ENCODE peak calls at places on chromosomes 7 and 10, in nine cellular contexts. One of them, this sample, is unnamed.
A peak's percentile ranks its signal among the peaks of the same experiment; 100 is the strongest.

GRCh38 chr10:132231656-132232552 is 45.2 kb downstream of the DPYSL4 start:
- DNase-seq in fibroblast of lung: no peak
- DNase-seq in LNCaP clone FGC: no peak
- DNase-seq in GM06990: no peak
- DNase-seq in OCI-LY7: no peak
- DNase-seq in breast epithelium: no peak
- DNase-seq in AG10803: no peak
- DNase-seq in astrocyte of the spinal cord: no peak
- DNase-seq in A549: no peak
- DNase-seq in this sample: no peak

GRCh38 chr10:31121797-31122586 is 90.3 kb upstream of the ZNF438 start:
- DNase-seq in fibroblast of lung: peak; percentile 75
- DNase-seq in LNCaP clone FGC: no peak
- DNase-seq in GM06990: no peak
- DNase-seq in OCI-LY7: no peak
- DNase-seq in breast epithelium: no peak
- DNase-seq in AG10803: peak; percentile 68
- DNase-seq in astrocyte of the spinal cord: no peak
- DNase-seq in A549: no peak
- DNase-seq in this sample: peak; percentile 80

GRCh38 chr7:29457141-29457561 is 106.5 kb upstream of the PRR15 start:
- DNase-seq in fibroblast of lung: no peak
- DNase-seq in LNCaP clone FGC: no peak
- DNase-seq in GM06990: no peak
- DNase-seq in OCI-LY7: no peak
- DNase-seq in breast epithelium: no peak
- DNase-seq in AG10803: peak; percentile 2
- DNase-seq in astrocyte of the spinal cord: no peak
- DNase-seq in A549: no peak
- DNase-seq in this sample: no peak

GRCh38 chr10:74078037-74078436 is 72.6 kb downstream of the AP3M1 start:
- DNase-seq in fibroblast of lung: peak; percentile 95
- DNase-seq in LNCaP clone FGC: no peak
- DNase-seq in GM06990: peak; percentile 37
- DNase-seq in OCI-LY7: peak; percentile 29
- DNase-seq in breast epithelium: no peak
- DNase-seq in AG10803: peak; percentile 33
- DNase-seq in astrocyte of the spinal cord: peak; percentile 77
- DNase-seq in A549: no peak
- DNase-seq in this sample: no peak

GRCh38 chr10:6321880-6322279 is 119.1 kb downstream of the PFKFB3 start:
- DNase-seq in fibroblast of lung: peak; percentile 43
- DNase-seq in LNCaP clone FGC: no peak
- DNase-seq in GM06990: no peak
- DNase-seq in OCI-LY7: no peak
- DNase-seq in breast epithelium: no peak
- DNase-seq in AG10803: peak; percentile 41
- DNase-seq in astrocyte of the spinal cord: peak; percentile 41
- DNase-seq in A549: no peak
- DNase-seq in this sample: peak; percentile 20

GRCh38 chr10:11009471-11010308 is 8.0 kb upstream of the CELF2 start:
- DNase-seq in fibroblast of lung: peak; percentile 37
- DNase-seq in LNCaP clone FGC: no peak
- DNase-seq in GM06990: no peak
- DNase-seq in OCI-LY7: no peak
- DNase-seq in breast epithelium: no peak
- DNase-seq in AG10803: peak; percentile 34
- DNase-seq in astrocyte of the spinal cord: no peak
- DNase-seq in A549: no peak
- DNase-seq in this sample: peak; percentile 52

GRCh38 chr10:131193923-131194322 is 117.6 kb downstream of the TCERG1L start:
- DNase-seq in fibroblast of lung: no peak
- DNase-seq in LNCaP clone FGC: no peak
- DNase-seq in GM06990: no peak
- DNase-seq in OCI-LY7: no peak
- DNase-seq in breast epithelium: no peak
- DNase-seq in AG10803: no peak
- DNase-seq in astrocyte of the spinal cord: no peak
- DNase-seq in A549: no peak
- DNase-seq in this sample: no peak

GRCh38 chr10:115022754-115023153 is 70.4 kb upstream of the ATRNL1 start:
- DNase-seq in fibroblast of lung: no peak
- DNase-seq in LNCaP clone FGC: no peak
- DNase-seq in GM06990: peak; percentile 7
- DNase-seq in OCI-LY7: no peak
- DNase-seq in breast epithelium: no peak
- DNase-seq in AG10803: no peak
- DNase-seq in astrocyte of the spinal cord: no peak
- DNase-seq in A549: no peak
- DNase-seq in this sample: no peak

GRCh38 chr7:48088559-48089414 is at the start of gene UPP1:
- DNase-seq in fibroblast of lung: peak; percentile 89
- DNase-seq in LNCaP clone FGC: no peak
- DNase-seq in GM06990: peak; percentile 92
- DNase-seq in OCI-LY7: peak; percentile 76
- DNase-seq in breast epithelium: peak; percentile 84
- DNase-seq in AG10803: peak; percentile 97
- DNase-seq in astrocyte of the spinal cord: peak; percentile 94
- DNase-seq in A549: peak; percentile 89
- DNase-seq in this sample: peak; percentile 94

GRCh38 chr10:78412605-78413004 is 378.9 kb downstream of the RPS24 start:
- DNase-seq in fibroblast of lung: no peak
- DNase-seq in LNCaP clone FGC: no peak
- DNase-seq in GM06990: no peak
- DNase-seq in OCI-LY7: no peak
- DNase-seq in breast epithelium: no peak
- DNase-seq in AG10803: no peak
- DNase-seq in astrocyte of the spinal cord: no peak
- DNase-seq in A549: no peak
- DNase-seq in this sample: no peak

GRCh38 chr10:43667317-43667731 is 18.6 kb upstream of the ZNF32 start:
- DNase-seq in fibroblast of lung: peak; percentile 43
- DNase-seq in LNCaP clone FGC: no peak
- DNase-seq in GM06990: no peak
- DNase-seq in OCI-LY7: no peak
- DNase-seq in breast epithelium: no peak
- DNase-seq in AG10803: peak; percentile 29
- DNase-seq in astrocyte of the spinal cord: peak; percentile 12
- DNase-seq in A549: peak; percentile 55
- DNase-seq in this sample: no peak

GRCh38 chr7:96075510-96076349 is 246.2 kb downstream of the SLC25A13 start:
- DNase-seq in fibroblast of lung: peak; percentile 47
- DNase-seq in LNCaP clone FGC: no peak
- DNase-seq in GM06990: peak; percentile 23
- DNase-seq in OCI-LY7: peak; percentile 25
- DNase-seq in breast epithelium: peak; percentile 24
- DNase-seq in AG10803: peak; percentile 57
- DNase-seq in astrocyte of the spinal cord: peak; percentile 61
- DNase-seq in A549: peak; percentile 74
- DNase-seq in this sample: peak; percentile 67

GRCh38 chr10:29613791-29614190 is 21.0 kb downstream of the SVIL start:
- DNase-seq in fibroblast of lung: peak; percentile 89
- DNase-seq in LNCaP clone FGC: no peak
- DNase-seq in GM06990: no peak
- DNase-seq in OCI-LY7: no peak
- DNase-seq in breast epithelium: no peak
- DNase-seq in AG10803: no peak
- DNase-seq in astrocyte of the spinal cord: peak; percentile 70
- DNase-seq in A549: no peak
- DNase-seq in this sample: no peak
- H3K4me3 ChIP-seq in fibroblast of lung: no peak overlapping the region
- H3K4me3 ChIP-seq in LNCaP clone FGC: no peak overlapping the region
- H3K4me3 ChIP-seq in GM06990: no peak overlapping the region
- H3K4me3 ChIP-seq in OCI-LY7: no peak overlapping the region
- H3K4me3 ChIP-seq in breast epithelium: no peak overlapping the region
- H3K4me3 ChIP-seq in AG10803: no peak overlapping the region
- H3K4me3 ChIP-seq in astrocyte of the spinal cord: no peak overlapping the region
- H3K4me3 ChIP-seq in A549: no peak overlapping the region
- H3K4me3 ChIP-seq in this sample: no peak overlapping the region

GRCh38 chr10:101845903-101846302 is 2.3 kb upstream of the KCNIP2 start:
- DNase-seq in fibroblast of lung: no peak
- DNase-seq in LNCaP clone FGC: no peak
- DNase-seq in GM06990: no peak
- DNase-seq in OCI-LY7: no peak
- DNase-seq in breast epithelium: no peak
- DNase-seq in AG10803: no peak
- DNase-seq in astrocyte of the spinal cord: no peak
- DNase-seq in A549: no peak
- DNase-seq in this sample: no peak

GRCh38 chr10:101840102-101840684 is 3.4 kb downstream of the KCNIP2 start:
- DNase-seq in fibroblast of lung: no peak
- DNase-seq in LNCaP clone FGC: no peak
- DNase-seq in GM06990: no peak
- DNase-seq in OCI-LY7: no peak
- DNase-seq in breast epithelium: no peak
- DNase-seq in AG10803: peak; percentile 20
- DNase-seq in astrocyte of the spinal cord: no peak
- DNase-seq in A549: no peak
- DNase-seq in this sample: no peak

GRCh38 chr10:101840741-101841453 is 2.7 kb downstream of the KCNIP2 start:
- DNase-seq in fibroblast of lung: peak; percentile 78
- DNase-seq in LNCaP clone FGC: peak; percentile 25
- DNase-seq in GM06990: peak; percentile 87
- DNase-seq in OCI-LY7: peak; percentile 75
- DNase-seq in breast epithelium: peak; percentile 57
- DNase-seq in AG10803: peak; percentile 73
- DNase-seq in astrocyte of the spinal cord: peak; percentile 84
- DNase-seq in A549: peak; percentile 86
- DNase-seq in this sample: peak; percentile 82

GRCh38 chr10:101841826-101842225 is 1.8 kb downstream of the KCNIP2 start:
- DNase-seq in fibroblast of lung: no peak
- DNase-seq in LNCaP clone FGC: no peak
- DNase-seq in GM06990: no peak
- DNase-seq in OCI-LY7: no peak
- DNase-seq in breast epithelium: no peak
- DNase-seq in AG10803: no peak
- DNase-seq in astrocyte of the spinal cord: no peak
- DNase-seq in A549: no peak
- DNase-seq in this sample: no peak

DNA sequence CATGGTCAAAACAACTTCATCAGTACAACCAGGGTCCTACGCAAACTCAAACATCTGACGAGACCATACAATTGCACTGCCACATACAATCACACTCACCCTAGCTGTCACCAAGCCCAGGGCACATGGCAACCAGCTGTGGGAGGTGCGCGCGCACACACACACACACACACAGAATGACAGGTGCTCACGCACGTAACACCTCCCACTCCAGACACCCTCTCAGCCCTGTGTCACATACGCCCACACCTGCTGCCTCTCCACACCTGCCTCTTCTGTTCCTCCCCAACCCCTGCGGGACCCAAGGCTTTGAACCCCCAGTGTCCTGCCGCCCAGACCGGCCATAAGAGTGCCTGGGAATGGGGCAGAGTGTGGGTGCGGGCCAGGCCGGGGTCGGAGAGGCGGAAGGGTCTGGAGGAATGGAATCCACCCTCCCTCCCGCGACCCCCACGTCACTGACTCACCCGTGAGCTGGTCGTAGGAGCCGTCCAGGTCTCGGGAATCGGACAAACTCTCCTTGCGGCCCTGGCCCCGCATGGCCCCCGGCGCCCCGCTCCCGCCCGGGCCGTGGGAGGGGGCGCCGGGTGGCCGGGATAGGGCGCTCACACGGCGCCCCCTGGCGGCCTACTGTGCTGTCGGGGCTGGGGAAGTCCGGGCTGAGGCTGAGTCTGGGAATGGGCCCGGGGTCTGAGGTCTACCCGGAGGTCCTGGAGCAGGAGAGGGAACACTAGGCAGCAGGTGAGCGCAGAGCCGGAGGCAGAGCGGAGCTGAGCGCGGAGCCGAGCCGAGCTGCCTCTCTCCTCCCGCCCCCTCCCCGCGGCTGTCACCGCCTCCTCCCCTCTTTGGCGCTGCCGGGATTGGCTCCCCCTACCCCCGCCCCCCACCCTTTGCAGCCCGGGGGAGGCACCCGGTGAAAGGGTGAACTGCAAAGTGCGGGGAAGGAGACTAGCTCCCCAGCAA is at the start of gene KCNIP2:
- DNase-seq in fibroblast of lung: no peak
- DNase-seq in LNCaP clone FGC: no peak
- DNase-seq in GM06990: peak; percentile 73
- DNase-seq in OCI-LY7: peak; percentile 41
- DNase-seq in breast epithelium: no peak
- DNase-seq in AG10803: no peak
- DNase-seq in astrocyte of the spinal cord: no peak
- DNase-seq in A549: peak; percentile 52
- DNase-seq in this sample: no peak
- TF ChIP-seq CTCF in fibroblast of lung: peak; percentile 40
- TF ChIP-seq CTCF in LNCaP clone FGC: peak; percentile 26
- TF ChIP-seq CTCF in GM06990: peak; percentile 72
- TF ChIP-seq CTCF in OCI-LY7: peak; percentile 86
- TF ChIP-seq CTCF in breast epithelium: no peak
- TF ChIP-seq CTCF in AG10803: peak; percentile 30
- TF ChIP-seq CTCF in astrocyte of the spinal cord: peak; percentile 59
- TF ChIP-seq CTCF in A549: peak; percentile 67
- TF ChIP-seq CTCF in this sample: peak; percentile 37

DNA sequence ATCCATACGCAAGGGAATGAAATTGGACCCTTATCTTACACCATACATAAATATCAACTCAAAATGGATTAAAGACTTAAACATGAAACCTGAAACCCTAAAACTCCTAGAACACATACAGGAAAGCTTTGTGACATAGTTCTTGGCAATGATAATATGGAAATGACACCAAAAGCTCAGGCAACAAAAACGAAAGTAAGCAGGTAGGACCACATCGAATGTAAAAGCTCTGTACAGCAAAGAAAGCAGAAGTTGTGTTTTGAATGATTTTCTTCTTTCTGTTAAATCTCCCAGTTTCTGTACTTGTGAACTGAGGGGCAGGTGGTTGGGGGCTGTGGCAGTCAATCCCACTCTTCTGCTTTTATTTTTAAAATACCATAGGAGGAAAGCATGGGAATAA is 368.4 kb upstream of the PODXL start:
- DNase-seq in fibroblast of lung: no peak
- DNase-seq in LNCaP clone FGC: no peak
- DNase-seq in GM06990: no peak
- DNase-seq in OCI-LY7: no peak
- DNase-seq in breast epithelium: no peak
- DNase-seq in AG10803: no peak
- DNase-seq in astrocyte of the spinal cord: no peak
- DNase-seq in A549: no peak
- DNase-seq in this sample: no peak
- H3K4me3 ChIP-seq in fibroblast of lung: no peak overlapping the region
- H3K4me3 ChIP-seq in LNCaP clone FGC: peak overlapping the region; percentile 37
- H3K4me3 ChIP-seq in GM06990: no peak overlapping the region
- H3K4me3 ChIP-seq in OCI-LY7: no peak overlapping the region
- H3K4me3 ChIP-seq in breast epithelium: no peak overlapping the region
- H3K4me3 ChIP-seq in AG10803: no peak overlapping the region
- H3K4me3 ChIP-seq in astrocyte of the spinal cord: no peak overlapping the region
- H3K4me3 ChIP-seq in A549: peak overlapping the region; percentile 28
- H3K4me3 ChIP-seq in this sample: no peak overlapping the region

DNA sequence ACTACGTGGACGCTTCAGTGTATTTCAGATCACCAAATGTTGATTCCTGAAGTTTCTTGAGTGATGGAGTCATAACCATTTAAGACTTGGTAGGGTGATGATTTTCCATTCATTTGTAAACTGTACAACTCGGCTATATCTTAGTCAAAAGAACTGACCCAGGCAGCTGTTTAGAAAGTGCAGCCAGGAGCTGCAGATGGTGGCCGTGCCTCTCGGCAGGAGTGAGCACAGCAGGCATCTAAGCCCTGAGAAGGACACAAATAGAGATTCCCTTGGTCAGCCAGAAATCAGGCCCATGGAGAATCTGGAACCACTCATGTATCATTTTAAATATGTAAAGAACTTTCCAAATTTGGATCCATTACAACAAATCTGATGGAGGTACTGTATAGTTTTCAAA is 177.0 kb upstream of the AKR1E2 start:
- DNase-seq in fibroblast of lung: no peak
- DNase-seq in LNCaP clone FGC: no peak
- DNase-seq in GM06990: no peak
- DNase-seq in OCI-LY7: no peak
- DNase-seq in breast epithelium: no peak
- DNase-seq in AG10803: no peak
- DNase-seq in astrocyte of the spinal cord: peak; percentile 50
- DNase-seq in A549: no peak
- DNase-seq in this sample: no peak
- TF ChIP-seq CTCF in fibroblast of lung: no peak
- TF ChIP-seq CTCF in LNCaP clone FGC: no peak
- TF ChIP-seq CTCF in GM06990: no peak
- TF ChIP-seq CTCF in OCI-LY7: no peak
- TF ChIP-seq CTCF in breast epithelium: no peak
- TF ChIP-seq CTCF in AG10803: no peak
- TF ChIP-seq CTCF in astrocyte of the spinal cord: no peak
- TF ChIP-seq CTCF in A549: no peak
- TF ChIP-seq CTCF in this sample: no peak

This sample was measured in fibroblast of the aortic adventitia.